ENCODE peak calls at places on chromosome 9, in eight cellular contexts. One of them, this sample, is unnamed.

GRCh38 chr9:110875275-110875674 is 163.0 kb downstream of the LPAR1 start:
- DNase-seq in NB4: peak
- DNase-seq in CD8-positive, alpha-beta T cell: no peak
- DNase-seq in cardiac fibroblast: no peak
- DNase-seq in omental fat pad: no peak
- DNase-seq in spleen: no peak
- DNase-seq in fibroblast of lung: no peak
- DNase-seq in HL-60: peak
- DNase-seq in this sample: no peak

GRCh38 chr9:76926324-76926731 is 20.4 kb upstream of the PRUNE2 start:
- DNase-seq in NB4: no peak
- DNase-seq in CD8-positive, alpha-beta T cell: no peak
- DNase-seq in cardiac fibroblast: peak
- DNase-seq in omental fat pad: no peak
- DNase-seq in spleen: no peak
- DNase-seq in fibroblast of lung: peak
- DNase-seq in HL-60: no peak
- DNase-seq in this sample: no peak

GRCh38 chr9:81621111-81621510 is 68.2 kb downstream of the TLE1 start:
- DNase-seq in NB4: no peak
- DNase-seq in CD8-positive, alpha-beta T cell: no peak
- DNase-seq in cardiac fibroblast: no peak
- DNase-seq in omental fat pad: no peak
- DNase-seq in spleen: no peak
- DNase-seq in fibroblast of lung: no peak
- DNase-seq in HL-60: no peak
- DNase-seq in this sample: no peak

GRCh38 chr9:32431940-32432555 is 47.6 kb downstream of the ACO1 start:
- DNase-seq in NB4: peak
- DNase-seq in CD8-positive, alpha-beta T cell: peak
- DNase-seq in cardiac fibroblast: peak
- DNase-seq in omental fat pad: no peak
- DNase-seq in spleen: peak
- DNase-seq in fibroblast of lung: peak
- DNase-seq in HL-60: no peak
- DNase-seq in this sample: peak

GRCh38 chr9:87059740-87060139 is 112.4 kb upstream of the GAS1 start:
- DNase-seq in NB4: no peak
- DNase-seq in CD8-positive, alpha-beta T cell: no peak
- DNase-seq in cardiac fibroblast: no peak
- DNase-seq in omental fat pad: no peak
- DNase-seq in spleen: no peak
- DNase-seq in fibroblast of lung: no peak
- DNase-seq in HL-60: no peak
- DNase-seq in this sample: no peak

GRCh38 chr9:131986576-131986975 is 93.1 kb downstream of the MED27 start:
- DNase-seq in NB4: no peak
- DNase-seq in CD8-positive, alpha-beta T cell: no peak
- DNase-seq in cardiac fibroblast: no peak
- DNase-seq in omental fat pad: no peak
- DNase-seq in spleen: no peak
- DNase-seq in fibroblast of lung: peak
- DNase-seq in HL-60: no peak
- DNase-seq in this sample: no peak

GRCh38 chr9:127388856-127389238 is 8.1 kb upstream of the SLC2A8 start:
- DNase-seq in NB4: no peak
- DNase-seq in CD8-positive, alpha-beta T cell: no peak
- DNase-seq in cardiac fibroblast: no peak
- DNase-seq in omental fat pad: no peak
- DNase-seq in spleen: no peak
- DNase-seq in fibroblast of lung: no peak
- DNase-seq in HL-60: no peak
- DNase-seq in this sample: no peak

GRCh38 chr9:18666987-18667772 is 193.2 kb downstream of the ADAMTSL1 start:
- DNase-seq in NB4: no peak
- DNase-seq in CD8-positive, alpha-beta T cell: no peak
- DNase-seq in cardiac fibroblast: peak
- DNase-seq in omental fat pad: no peak
- DNase-seq in spleen: no peak
- DNase-seq in fibroblast of lung: peak
- DNase-seq in HL-60: no peak
- DNase-seq in this sample: no peak

GRCh38 chr9:88773627-88774244 is 217.5 kb upstream of the S1PR3 start:
- DNase-seq in NB4: peak
- DNase-seq in CD8-positive, alpha-beta T cell: no peak
- DNase-seq in cardiac fibroblast: peak
- DNase-seq in omental fat pad: no peak
- DNase-seq in spleen: no peak
- DNase-seq in fibroblast of lung: peak
- DNase-seq in HL-60: no peak
- DNase-seq in this sample: peak

GRCh38 chr9:124752967-124753366 is 18.1 kb downstream of the NR6A1 start:
- DNase-seq in NB4: no peak
- DNase-seq in CD8-positive, alpha-beta T cell: no peak
- DNase-seq in cardiac fibroblast: no peak
- DNase-seq in omental fat pad: no peak
- DNase-seq in spleen: no peak
- DNase-seq in fibroblast of lung: peak
- DNase-seq in HL-60: no peak
- DNase-seq in this sample: no peak

GRCh38 chr9:9625248-9625647 is 987.6 kb downstream of the PTPRD start:
- DNase-seq in NB4: no peak
- DNase-seq in CD8-positive, alpha-beta T cell: no peak
- DNase-seq in cardiac fibroblast: no peak
- DNase-seq in omental fat pad: no peak
- DNase-seq in spleen: no peak
- DNase-seq in fibroblast of lung: no peak
- DNase-seq in HL-60: no peak
- DNase-seq in this sample: no peak

GRCh38 chr9:21873540-21874221 is 71.2 kb downstream of the MTAP start:
- DNase-seq in NB4: no peak
- DNase-seq in CD8-positive, alpha-beta T cell: no peak
- DNase-seq in cardiac fibroblast: peak
- DNase-seq in omental fat pad: no peak
- DNase-seq in spleen: no peak
- DNase-seq in fibroblast of lung: peak
- DNase-seq in HL-60: no peak
- DNase-seq in this sample: peak

GRCh38 chr9:96668868-96669534 is 13.9 kb upstream of the PRXL2C start:
- DNase-seq in NB4: no peak
- DNase-seq in CD8-positive, alpha-beta T cell: no peak
- DNase-seq in cardiac fibroblast: no peak
- DNase-seq in omental fat pad: no peak
- DNase-seq in spleen: no peak
- DNase-seq in fibroblast of lung: no peak
- DNase-seq in HL-60: no peak
- DNase-seq in this sample: no peak

GRCh38 chr9:138022121-138022741 is 144.6 kb downstream of the CACNA1B start:
- DNase-seq in NB4: peak
- DNase-seq in CD8-positive, alpha-beta T cell: no peak
- DNase-seq in cardiac fibroblast: no peak
- DNase-seq in omental fat pad: no peak
- DNase-seq in spleen: peak
- DNase-seq in fibroblast of lung: no peak
- DNase-seq in HL-60: no peak
- DNase-seq in this sample: no peak

GRCh38 chr9:101977614-101978210 is 239.3 kb upstream of the GRIN3A start:
- DNase-seq in NB4: peak
- DNase-seq in CD8-positive, alpha-beta T cell: no peak
- DNase-seq in cardiac fibroblast: peak
- DNase-seq in omental fat pad: no peak
- DNase-seq in spleen: no peak
- DNase-seq in fibroblast of lung: peak
- DNase-seq in HL-60: no peak
- DNase-seq in this sample: peak

GRCh38 chr9:129008469-129008965 is 19.6 kb downstream of the SH3GLB2 start:
- DNase-seq in NB4: no peak
- DNase-seq in CD8-positive, alpha-beta T cell: no peak
- DNase-seq in cardiac fibroblast: no peak
- DNase-seq in omental fat pad: no peak
- DNase-seq in spleen: no peak
- DNase-seq in fibroblast of lung: no peak
- DNase-seq in HL-60: no peak
- DNase-seq in this sample: no peak

GRCh38 chr9:129005336-129005997 is 22.7 kb downstream of the SH3GLB2 start:
- DNase-seq in NB4: no peak
- DNase-seq in CD8-positive, alpha-beta T cell: no peak
- DNase-seq in cardiac fibroblast: no peak
- DNase-seq in omental fat pad: no peak
- DNase-seq in spleen: no peak
- DNase-seq in fibroblast of lung: no peak
- DNase-seq in HL-60: no peak
- DNase-seq in this sample: no peak

GRCh38 chr9:129007766-129008468 is 20.2 kb downstream of the SH3GLB2 start:
- DNase-seq in NB4: no peak
- DNase-seq in CD8-positive, alpha-beta T cell: no peak
- DNase-seq in cardiac fibroblast: no peak
- DNase-seq in omental fat pad: no peak
- DNase-seq in spleen: no peak
- DNase-seq in fibroblast of lung: no peak
- DNase-seq in HL-60: no peak
- DNase-seq in this sample: no peak

GRCh38 chr9:129006328-129007034 is 21.6 kb downstream of the SH3GLB2 start:
- DNase-seq in NB4: peak
- DNase-seq in CD8-positive, alpha-beta T cell: peak
- DNase-seq in cardiac fibroblast: peak
- DNase-seq in omental fat pad: no peak
- DNase-seq in spleen: no peak
- DNase-seq in fibroblast of lung: peak
- DNase-seq in HL-60: peak
- DNase-seq in this sample: peak

DNA sequence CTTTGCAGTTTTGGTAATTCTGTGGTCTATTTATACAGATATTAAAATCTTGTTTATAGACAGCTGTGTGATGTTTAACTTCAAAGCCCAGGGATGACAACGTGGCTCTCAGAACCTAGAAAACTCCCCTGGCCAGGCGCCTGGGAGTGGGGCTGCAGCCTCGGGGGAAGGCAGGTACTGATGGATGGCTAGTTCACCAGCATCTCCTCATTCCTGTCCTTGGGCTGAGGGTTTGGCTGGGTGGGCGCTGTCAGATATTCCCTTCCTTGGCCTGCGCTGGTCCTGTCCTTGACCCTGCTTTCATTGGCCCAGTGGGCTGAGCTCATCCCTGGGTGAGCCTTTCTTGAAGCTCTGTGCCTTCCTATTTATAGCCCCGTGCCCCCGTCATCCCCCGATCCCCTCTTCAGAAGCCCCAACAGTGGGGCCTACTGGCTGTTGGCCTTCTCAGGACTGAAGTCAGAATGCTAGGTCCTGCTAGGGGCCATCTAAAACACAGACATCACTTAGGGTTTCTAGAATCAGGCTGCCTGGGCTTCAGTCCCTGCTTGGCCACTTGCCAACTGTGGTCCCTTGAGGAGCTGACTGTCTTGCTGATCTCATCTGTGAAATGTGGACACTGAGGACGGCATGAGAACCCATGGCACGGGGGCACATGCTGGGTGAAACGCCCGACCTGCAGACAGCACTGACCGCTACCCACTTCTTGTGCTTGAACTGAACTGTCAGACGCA is 20.9 kb downstream of the SH3GLB2 start:
- DNase-seq in NB4: no peak
- DNase-seq in CD8-positive, alpha-beta T cell: no peak
- DNase-seq in cardiac fibroblast: no peak
- DNase-seq in omental fat pad: no peak
- DNase-seq in spleen: no peak
- DNase-seq in fibroblast of lung: no peak
- DNase-seq in HL-60: no peak
- DNase-seq in this sample: no peak
- TF ChIP-seq CTCF in NB4: no peak
- TF ChIP-seq CTCF in CD8-positive, alpha-beta T cell: no peak
- TF ChIP-seq CTCF in cardiac fibroblast: no peak
- TF ChIP-seq CTCF in omental fat pad: no peak
- TF ChIP-seq CTCF in spleen: peak
- TF ChIP-seq CTCF in fibroblast of lung: no peak
- TF ChIP-seq CTCF in HL-60: no peak
- TF ChIP-seq CTCF in this sample: no peak

GRCh38 chr9:114503522-114504340 is 1.5 kb downstream of the WHRN start:
- DNase-seq in NB4: no peak
- DNase-seq in CD8-positive, alpha-beta T cell: no peak
- DNase-seq in cardiac fibroblast: no peak
- DNase-seq in omental fat pad: no peak
- DNase-seq in spleen: peak
- DNase-seq in fibroblast of lung: no peak
- DNase-seq in HL-60: no peak
- DNase-seq in this sample: no peak

GRCh38 chr9:114505187-114506081 is at the start of gene WHRN:
- DNase-seq in NB4: peak
- DNase-seq in CD8-positive, alpha-beta T cell: peak
- DNase-seq in cardiac fibroblast: peak
- DNase-seq in omental fat pad: peak
- DNase-seq in spleen: peak
- DNase-seq in fibroblast of lung: peak
- DNase-seq in HL-60: peak
- DNase-seq in this sample: peak

GRCh38 chr9:114506082-114506390 is 763 bp upstream of the WHRN start:
- DNase-seq in NB4: no peak
- DNase-seq in CD8-positive, alpha-beta T cell: no peak
- DNase-seq in cardiac fibroblast: no peak
- DNase-seq in omental fat pad: no peak
- DNase-seq in spleen: no peak
- DNase-seq in fibroblast of lung: no peak
- DNase-seq in HL-60: no peak
- DNase-seq in this sample: no peak

GRCh38 chr9:114503009-114503408 is 2.3 kb downstream of the WHRN start:
- DNase-seq in NB4: no peak
- DNase-seq in CD8-positive, alpha-beta T cell: no peak
- DNase-seq in cardiac fibroblast: no peak
- DNase-seq in omental fat pad: no peak
- DNase-seq in spleen: no peak
- DNase-seq in fibroblast of lung: no peak
- DNase-seq in HL-60: no peak
- DNase-seq in this sample: no peak

GRCh38 chr9:114504341-114505186 is 709 bp downstream of the WHRN start:
- DNase-seq in NB4: no peak
- DNase-seq in CD8-positive, alpha-beta T cell: peak
- DNase-seq in cardiac fibroblast: peak
- DNase-seq in omental fat pad: no peak
- DNase-seq in spleen: peak
- DNase-seq in fibroblast of lung: peak
- DNase-seq in HL-60: no peak
- DNase-seq in this sample: peak
- TF ChIP-seq CTCF in NB4: no peak
- TF ChIP-seq CTCF in CD8-positive, alpha-beta T cell: peak
- TF ChIP-seq CTCF in cardiac fibroblast: peak
- TF ChIP-seq CTCF in omental fat pad: no peak
- TF ChIP-seq CTCF in spleen: peak
- TF ChIP-seq CTCF in fibroblast of lung: peak
- TF ChIP-seq CTCF in HL-60: no peak
- TF ChIP-seq CTCF in this sample: peak

GRCh38 chr9:136363606-136364368 is at the start of gene DNLZ:
- DNase-seq in NB4: peak
- DNase-seq in CD8-positive, alpha-beta T cell: peak
- DNase-seq in cardiac fibroblast: peak
- DNase-seq in omental fat pad: peak
- DNase-seq in spleen: peak
- DNase-seq in fibroblast of lung: peak
- DNase-seq in HL-60: peak
- DNase-seq in this sample: peak
- TF ChIP-seq CTCF in NB4: peak
- TF ChIP-seq CTCF in CD8-positive, alpha-beta T cell: peak
- TF ChIP-seq CTCF in cardiac fibroblast: peak
- TF ChIP-seq CTCF in omental fat pad: no peak
- TF ChIP-seq CTCF in spleen: peak
- TF ChIP-seq CTCF in fibroblast of lung: peak
- TF ChIP-seq CTCF in HL-60: peak
- TF ChIP-seq CTCF in this sample: peak

GRCh38 chr9:95268681-95269080 is 48.8 kb downstream of the FANCC start:
- DNase-seq in NB4: peak
- DNase-seq in CD8-positive, alpha-beta T cell: no peak
- DNase-seq in cardiac fibroblast: peak
- DNase-seq in omental fat pad: no peak
- DNase-seq in spleen: no peak
- DNase-seq in fibroblast of lung: peak
- DNase-seq in HL-60: no peak
- DNase-seq in this sample: peak
- TF ChIP-seq CTCF in NB4: no peak
- TF ChIP-seq CTCF in CD8-positive, alpha-beta T cell: no peak
- TF ChIP-seq CTCF in cardiac fibroblast: peak
- TF ChIP-seq CTCF in omental fat pad: no peak
- TF ChIP-seq CTCF in spleen: no peak
- TF ChIP-seq CTCF in fibroblast of lung: peak
- TF ChIP-seq CTCF in HL-60: no peak
- TF ChIP-seq CTCF in this sample: peak